ENCODE peak calls at places on chromosomes 3 and 15, in seven cellular contexts. N is adrenal gland, Y is spleen, U is left ventricle myocardium inferior, M is fibroblast of lung, W is cardiac muscle cell, Q is thoracic aorta. K is an unnamed sample. For H3K27me3 and H3K4me1, the result is how much of the 10 kb centered on the place peaks cover.

GRCh38 chr3:188060436-188060835 is 93.5 kb upstream of the LPP start:
- DNase-seq in N (no peak), Y (no peak), U (no peak), M (no peak), W (no peak), Q (no peak), K (no peak)

GRCh38 chr3:194536883-194537637 is 50.3 kb upstream of the ATP13A3 start:
- DNase-seq in N (peak), Y (no peak), U (peak), M (peak), W (no peak), Q (no peak), K (peak)

GRCh38 chr15:51307325-51307724 is 31.1 kb downstream of the CYP19A1 start:
- DNase-seq in N (no peak), Y (no peak), U (no peak), M (no peak), W (no peak), Q (no peak), K (no peak)

GRCh38 chr15:59020321-59020720 is 32.9 kb downstream of the RNF111 start:
- DNase-seq in N (no peak), Y (no peak), U (no peak), M (no peak), W (no peak), Q (no peak), K (no peak)

GRCh38 chr3:37910666-37911400 is 49.2 kb downstream of the CTDSPL start:
- DNase-seq in N (no peak), Y (no peak), U (no peak), M (no peak), W (no peak), Q (no peak), K (no peak)

GRCh38 chr3:17298038-17298437 is 413.3 kb downstream of the PLCL2 start:
- DNase-seq in N (no peak), Y (no peak), U (no peak), M (no peak), W (no peak), Q (no peak), K (no peak)

GRCh38 chr15:80695099-80695910 is at the start of gene ABHD17C:
- DNase-seq in N (peak), Y (peak), U (peak), M (peak), W (peak), Q (no peak), K (peak)

GRCh38 chr3:99332726-99333125 is 305.7 kb upstream of the COL8A1 start:
- DNase-seq in N (no peak), Y (no peak), U (no peak), M (peak), W (no peak), Q (no peak), K (no peak)

GRCh38 chr15:77898811-77899730 is 178.4 kb downstream of the TBC1D2B start:
- DNase-seq in N (peak), Y (peak), U (no peak), M (no peak), W (no peak), Q (no peak), K (no peak)

GRCh38 chr3:114675104-114675503 is 381.3 kb downstream of the TIGIT start:
- DNase-seq in N (no peak), Y (no peak), U (no peak), M (no peak), W (no peak), Q (no peak), K (no peak)

GRCh38 chr15:78979456-78980320 is 34.8 kb upstream of the CTSH start:
- DNase-seq in N (peak), Y (no peak), U (peak), M (peak), W (peak), Q (no peak), K (peak)

GRCh38 chr3:169907944-169908343 is 3.4 kb upstream of the SAMD7 start:
- DNase-seq in N (no peak), Y (no peak), U (no peak), M (no peak), W (no peak), Q (no peak), K (no peak)

GRCh38 chr3:18046531-18046930 is 304.1 kb upstream of the TBC1D5 start:
- DNase-seq in N (no peak), Y (no peak), U (no peak), M (no peak), W (no peak), Q (no peak), K (no peak)

GRCh38 chr3:115800489-115801080 is 177.3 kb downstream of the GAP43 start:
- DNase-seq in N (peak), Y (no peak), U (no peak), M (peak), W (no peak), Q (no peak), K (no peak)

GRCh38 chr3:14265246-14265962 is 86.8 kb downstream of the LSM3 start:
- DNase-seq in N (peak), Y (peak), U (no peak), M (peak), W (no peak), Q (no peak), K (peak)

GRCh38 chr3:166685246-166685645 is 694.9 kb downstream of the ZBBX start:
- DNase-seq in N (no peak), Y (no peak), U (no peak), M (no peak), W (no peak), Q (no peak), K (no peak)

GRCh38 chr3:162777118-162777517 is 1280.5 kb downstream of the OTOL1 start:
- DNase-seq in N (no peak), Y (no peak), U (no peak), M (no peak), W (no peak), Q (no peak), K (no peak)

GRCh38 chr3:28291577-28291976 is 50.2 kb downstream of the CMC1 start:
- DNase-seq in N (no peak), Y (no peak), U (no peak), M (no peak), W (no peak), Q (no peak), K (no peak)

GRCh38 chr15:82567661-82568060 is 27.4 kb upstream of the RPS17 start:
- DNase-seq in N (no peak), Y (no peak), U (no peak), M (no peak), W (no peak), Q (no peak), K (no peak)

GRCh38 chr15:28876845-28877185 is 9.0 kb upstream of the APBA2 start:
- DNase-seq in N (no peak), Y (peak), U (no peak), M (no peak), W (no peak), Q (no peak), K (no peak)

GRCh38 chr15:97653896-97654295 is 306.6 kb upstream of the ARRDC4 start:
- DNase-seq in N (no peak), Y (no peak), U (no peak), M (no peak), W (no peak), Q (no peak), K (no peak)

GRCh38 chr3:50212502-50212901 is 7.4 kb downstream of the SLC38A3 start:
- DNase-seq in N (no peak), Y (no peak), U (no peak), M (no peak), W (no peak), Q (no peak), K (no peak)

GRCh38 chr15:43279496-43279895 is 12.8 kb upstream of the TGM5 start:
- DNase-seq in N (no peak), Y (no peak), U (no peak), M (no peak), W (no peak), Q (no peak), K (no peak)

GRCh38 chr3:17742837-17743659 is 617 bp upstream of the TBC1D5 start:
- DNase-seq in N (no peak), Y (no peak), U (peak), M (no peak), W (no peak), Q (no peak), K (no peak)

GRCh38 chr3:38455639-38456430 is 2.1 kb downstream of the ACVR2B start:
- DNase-seq in N (peak), Y (no peak), U (no peak), M (peak), W (peak), Q (no peak), K (no peak)

GRCh38 chr15:75666823-75667501 is 19.2 kb downstream of the SNX33 start:
- DNase-seq in N (no peak), Y (peak), U (peak), M (peak), W (no peak), Q (peak), K (no peak)

GRCh38 chr3:106673926-106674569 is 703.2 kb upstream of the CCDC54 start:
- DNase-seq in N (no peak), Y (no peak), U (no peak), M (peak), W (no peak), Q (no peak), K (no peak)

GRCh38 chr3:123286308-123287023 is 84.7 kb downstream of the SEC22A start:
- DNase-seq in N (peak), Y (no peak), U (no peak), M (peak), W (peak), Q (no peak), K (peak)

GRCh38 chr3:44988073-44988472 is 12.0 kb downstream of the EXOSC7 start:
- DNase-seq in N (no peak), Y (no peak), U (no peak), M (no peak), W (no peak), Q (no peak), K (no peak)

GRCh38 chr3:33277193-33277882 is at the start of gene FBXL2:
- DNase-seq in N (peak), Y (peak), U (peak), M (peak), W (peak), Q (peak), K (peak)

GRCh38 chr3:62688050-62688449 is 187.2 kb downstream of the CADPS start:
- DNase-seq in N (no peak), Y (no peak), U (no peak), M (peak), W (no peak), Q (no peak), K (no peak)

GRCh38 chr3:16884084-16884747 is 539 bp upstream of the PLCL2 start:
- DNase-seq in N (peak), Y (peak), U (peak), M (peak), W (peak), Q (no peak), K (no peak)

DNA sequence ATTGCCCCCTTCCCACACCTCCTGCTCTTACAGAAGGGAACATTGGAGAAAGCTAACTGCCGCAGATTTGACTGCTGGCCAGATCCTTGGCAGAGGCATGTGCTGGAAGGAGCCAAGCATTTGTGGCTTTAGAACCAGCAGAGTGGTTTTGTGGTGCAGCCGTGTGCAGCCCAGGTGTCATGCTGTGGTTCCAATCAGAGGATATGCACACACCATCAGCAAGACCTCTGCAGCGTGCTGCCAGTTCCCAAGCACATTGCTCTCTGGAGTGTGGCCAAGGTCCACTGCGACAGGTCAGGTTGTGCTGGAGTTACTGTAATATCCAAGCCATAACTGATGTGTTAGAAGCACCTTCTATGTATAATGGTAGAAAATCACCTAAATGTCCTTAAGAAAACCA is 61.6 kb downstream of the OTOL1 start:
- DNase-seq in N (no peak), Y (no peak), U (no peak), M (peak), W (peak), Q (no peak), K (no peak)
- TF ChIP-seq CTCF in N (no peak), Y (no peak), U (no peak), M (no peak), W (no peak), Q (no peak), K (no peak)

GRCh38 chr3:72890166-72890925 is 2.5 kb downstream of the GXYLT2 start:
- DNase-seq in N (no peak), Y (no peak), U (no peak), M (peak), W (no peak), Q (no peak), K (no peak)

GRCh38 chr3:72888546-72889309 is 882 bp downstream of the GXYLT2 start:
- DNase-seq in N (peak), Y (no peak), U (no peak), M (peak), W (peak), Q (no peak), K (no peak)

GRCh38 chr3:72889310-72890165 is 1.7 kb downstream of the GXYLT2 start:
- DNase-seq in N (no peak), Y (no peak), U (no peak), M (no peak), W (no peak), Q (no peak), K (no peak)

GRCh38 chr3:72887378-72887722 is 496 bp upstream of the GXYLT2 start:
- DNase-seq in N (no peak), Y (no peak), U (no peak), M (peak), W (no peak), Q (no peak), K (no peak)

GRCh38 chr3:72887723-72888545 is at the start of gene GXYLT2:
- DNase-seq in N (peak), Y (peak), U (peak), M (peak), W (peak), Q (peak), K (peak)
- H3K27me3 ChIP-seq in N (under half), Y (under half), U (under half), M (under half), W (under half), Q (under half), K (under half)

DNA sequence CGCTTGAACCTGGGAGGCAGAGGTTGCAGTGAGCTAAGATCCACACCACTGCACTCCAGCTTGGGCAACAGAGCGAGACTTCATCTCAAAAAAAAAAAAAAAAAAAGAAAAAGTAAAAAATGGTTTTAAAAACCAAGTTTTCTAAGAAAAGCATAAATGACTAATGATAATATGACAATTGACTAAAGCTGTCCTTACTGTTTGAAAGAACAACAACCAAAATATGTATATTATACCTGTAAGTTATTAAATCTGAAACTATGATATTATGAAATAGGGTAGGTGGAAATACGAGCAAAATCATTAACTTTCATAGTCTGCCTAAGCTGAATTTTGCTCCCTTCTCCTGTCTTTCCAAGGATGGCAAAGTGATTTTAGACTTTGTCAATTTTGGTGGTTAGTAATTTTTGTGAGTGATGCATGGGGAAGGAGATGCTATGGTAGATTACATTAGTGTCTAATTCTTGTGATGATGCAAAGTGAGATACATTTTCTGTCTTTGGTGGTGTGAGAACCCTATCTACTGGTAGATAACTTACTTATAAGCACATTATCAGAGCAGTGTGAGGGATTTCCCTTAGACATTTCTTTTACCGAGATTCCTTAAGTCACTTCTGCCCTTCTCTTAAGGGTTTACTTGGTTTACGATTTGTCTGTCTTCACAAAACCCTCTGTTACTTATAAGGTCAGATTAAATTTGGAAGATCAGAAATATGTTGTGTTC is 10.6 kb upstream of the CHD2 start:
- DNase-seq in N (no peak), Y (no peak), U (no peak), M (no peak), W (no peak), Q (no peak), K (no peak)
- H3K4me1 ChIP-seq in N (under half), Y (half or more), U (half or more), M (under half), W (under half), Q (half or more), K (under half)

GRCh38 chr3:192812736-192813383 is 85.5 kb upstream of the FGF12 start:
- DNase-seq in N (peak), Y (no peak), U (no peak), M (peak), W (peak), Q (no peak), K (no peak)
- TF ChIP-seq CTCF in N (peak), Y (peak), U (peak), M (peak), W (peak), Q (peak), K (peak)

DNA sequence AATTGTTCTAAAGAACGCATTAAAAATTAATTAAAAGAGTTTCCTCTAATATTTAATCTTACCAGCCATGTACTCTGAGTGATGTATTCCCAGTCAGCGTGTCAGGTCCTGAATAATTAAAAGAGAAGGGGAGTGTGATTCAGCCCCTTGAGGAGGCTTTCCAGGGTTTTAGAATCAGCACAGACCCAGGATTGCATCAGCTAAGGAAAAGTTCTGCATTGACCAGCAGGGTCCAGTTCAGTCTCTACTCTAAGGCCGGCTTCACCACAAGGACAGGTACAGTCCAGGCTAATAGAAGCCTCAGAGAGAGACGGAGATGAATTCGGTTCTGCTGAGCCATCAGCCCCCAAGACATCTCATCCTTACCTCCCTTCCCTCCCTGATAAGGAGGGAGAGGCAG is 499.5 kb upstream of the PROK2 start:
- DNase-seq in N (no peak), Y (no peak), U (no peak), M (no peak), W (no peak), Q (no peak), K (no peak)
- H3K27me3 ChIP-seq in N (under half), Y (under half), U (under half), M (under half), W (under half), Q (under half), K (under half)

GRCh38 chr3:63947594-63947993 is 35.4 kb upstream of the SCAANT1 start:
- DNase-seq in N (no peak), Y (no peak), U (no peak), M (no peak), W (peak), Q (no peak), K (no peak)
- H3K4me1 ChIP-seq in N (under half), Y (under half), U (half or more), M (under half), W (under half), Q (under half), K (under half)

DNA sequence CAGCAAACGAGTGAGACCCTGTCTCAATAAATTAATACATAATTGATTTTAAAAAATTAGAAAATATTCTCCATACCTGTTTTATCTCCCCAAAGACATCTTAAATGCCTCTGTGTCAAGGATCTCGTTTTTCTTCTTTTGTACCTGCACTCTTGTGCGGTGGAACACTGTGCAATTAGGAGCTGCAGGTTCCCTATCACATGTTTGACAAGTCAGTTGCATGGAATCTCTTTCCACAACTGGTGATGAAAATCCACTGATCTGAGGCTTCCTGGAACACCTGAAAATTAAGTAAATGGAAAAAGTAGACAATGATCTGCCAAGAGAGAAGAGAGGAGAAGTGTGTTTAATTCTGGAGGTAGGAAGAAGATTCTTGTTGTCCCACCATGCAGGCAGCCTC is 3.0 kb upstream of the SNX22 start:
- DNase-seq in N (no peak), Y (no peak), U (no peak), M (no peak), W (no peak), Q (no peak), K (no peak)
- TF ChIP-seq CTCF in N (no peak), Y (no peak), U (no peak), M (no peak), W (no peak), Q (no peak), K (no peak)

GRCh38 chr15:69893863-69894262 is 203.9 kb downstream of the TLE3 start:
- DNase-seq in N (no peak), Y (no peak), U (peak), M (peak), W (no peak), Q (peak), K (no peak)
- H3K27me3 ChIP-seq in N (under half), Y (under half), U (half or more), M (under half), W (under half), Q (under half), K (under half)

K was measured in Caco-2.